ENCODE peak calls at places on chromosomes 3 and 15, in four cellular contexts. Z is H1, G is K562, K is SK-N-SH. E is an unnamed sample.

GRCh38 chr3:58833501-58833900 is 166.9 kb upstream of the FAM3D start:
- DNase-seq in G (no peak), K (no peak), Z (no peak), E (no peak)

GRCh38 chr3:40166997-40167396 is 142.5 kb upstream of the EIF1B start:
- DNase-seq in G (no peak), Z (peak), K (no peak), E (no peak)

GRCh38 chr3:156888576-156888975 is 62.4 kb downstream of the LEKR1 start:
- DNase-seq in Z (no peak), K (no peak), G (no peak), E (no peak)

GRCh38 chr15:81516461-81516860 is 142.4 kb upstream of the TMC3 start:
- DNase-seq in K (no peak), G (no peak), Z (no peak), E (no peak)

GRCh38 chr3:128336337-128337156 is 130.1 kb downstream of the DNAJB8 start:
- DNase-seq in G (no peak), K (no peak), Z (no peak), E (no peak)

GRCh38 chr3:35671483-35671882 is 32.2 kb downstream of the ARPP21 start:
- DNase-seq in Z (no peak), G (no peak), K (no peak), E (no peak)

GRCh38 chr3:64295594-64295993 is 70.3 kb upstream of the PRICKLE2 start:
- DNase-seq in Z (no peak), K (no peak), G (no peak), E (no peak)

GRCh38 chr3:179713643-179714090 is 60.8 kb downstream of the USP13 start:
- DNase-seq in G (no peak), Z (no peak), K (no peak), E (no peak)

GRCh38 chr3:72162649-72163184 is 377.8 kb upstream of the PROK2 start:
- DNase-seq in Z (no peak), K (no peak), G (no peak), E (no peak)

GRCh38 chr3:73121684-73122331 is 60.3 kb downstream of the EBLN2 start:
- DNase-seq in Z (no peak), G (no peak), K (no peak), E (no peak)

GRCh38 chr3:14634763-14635400 is 16.7 kb upstream of the CCDC174 start:
- DNase-seq in G (no peak), K (no peak), Z (no peak), E (no peak)

GRCh38 chr3:129608087-129608935 is 1.8 kb upstream of the PLXND1 start:
- DNase-seq in K (peak), Z (no peak), G (no peak), E (no peak)

GRCh38 chr3:48185129-48185528 is 3.1 kb downstream of the CDC25A start:
- DNase-seq in Z (no peak), G (no peak), K (no peak), E (no peak)

GRCh38 chr3:178343433-178344038 is 192.7 kb upstream of the KCNMB2 start:
- DNase-seq in Z (no peak), K (no peak), G (no peak), E (no peak)

GRCh38 chr15:67068724-67069400 is 3.5 kb downstream of the SMAD3 start:
- DNase-seq in Z (no peak), G (no peak), K (no peak), E (no peak)

GRCh38 chr15:98650871-98651481 is 2.6 kb downstream of the IGF1R start:
- DNase-seq in K (no peak), Z (no peak), G (no peak), E (no peak)

GRCh38 chr15:66912001-66912400 is 153.4 kb upstream of the SMAD3 start:
- DNase-seq in G (no peak), Z (no peak), K (no peak), E (no peak)

GRCh38 chr3:149247929-149248691 is 26.5 kb upstream of the CP start:
- DNase-seq in G (no peak), K (no peak), Z (no peak), E (no peak)

GRCh38 chr3:186099178-186099577 is 9.7 kb downstream of the ETV5 start:
- DNase-seq in Z (no peak), K (peak), G (no peak), E (no peak)

GRCh38 chr15:52180196-52180835 is 10.9 kb downstream of the GNB5 start:
- DNase-seq in Z (peak), K (no peak), G (peak), E (no peak)

GRCh38 chr3:17122758-17123157 is 238.0 kb downstream of the PLCL2 start:
- DNase-seq in K (no peak), G (no peak), Z (no peak), E (no peak)

GRCh38 chr3:195800240-195800639 is 11.5 kb downstream of the MUC4 start:
- DNase-seq in Z (no peak), G (no peak), K (no peak), E (no peak)

GRCh38 chr3:182803596-182803995 is 10.3 kb downstream of the ATP11B start:
- DNase-seq in Z (no peak), K (no peak), G (no peak), E (no peak)

GRCh38 chr3:29438580-29438979 is 157.7 kb downstream of the RBMS3 start:
- DNase-seq in K (no peak), Z (no peak), G (no peak), E (no peak)
- TF ChIP-seq NRF1 in K (no peak), Z (no peak), G (no peak), E (no peak)

DNA sequence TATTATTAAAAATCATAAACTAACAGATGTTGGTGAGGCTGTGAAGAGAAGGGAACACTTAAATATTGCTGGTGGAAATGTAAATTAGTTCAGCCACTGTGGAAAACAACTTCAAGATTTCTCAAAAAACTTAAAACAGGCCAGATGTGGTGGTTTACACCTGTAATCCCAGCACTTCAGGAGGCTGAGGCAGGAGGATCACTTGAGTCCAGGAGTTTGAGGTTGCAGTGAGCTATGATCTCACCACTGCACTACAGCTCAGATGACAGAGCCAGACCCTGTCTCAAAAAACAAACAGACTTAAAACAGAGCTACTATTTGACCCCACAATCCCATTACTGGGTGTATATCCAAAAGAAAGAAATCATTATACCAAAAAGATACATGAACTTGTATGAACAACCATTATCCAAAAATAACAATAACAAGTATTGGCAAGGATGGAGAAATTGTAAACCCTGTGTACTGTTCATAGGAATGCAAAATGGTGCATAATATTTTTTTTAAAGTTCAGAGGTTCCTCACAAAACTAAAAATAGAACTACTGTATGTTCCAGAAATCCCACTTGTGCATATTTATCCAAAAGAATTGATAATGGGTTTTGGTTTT is 25.5 kb downstream of the ZNF148 start:
- DNase-seq in G (no peak), K (no peak), Z (no peak), E (no peak)
- TF ChIP-seq NRF1 in G (no peak), K (no peak), Z (no peak), E (no peak)

GRCh38 chr15:37050345-37050744 is 50.0 kb downstream of the MEIS2 start:
- DNase-seq in Z (no peak), G (no peak), K (no peak), E (no peak)

GRCh38 chr15:37045241-37045640 is 55.1 kb downstream of the MEIS2 start:
- DNase-seq in G (no peak), Z (no peak), K (no peak), E (no peak)

GRCh38 chr15:37041836-37042235 is 58.5 kb downstream of the MEIS2 start:
- DNase-seq in K (no peak), G (no peak), Z (no peak), E (no peak)

GRCh38 chr15:37045859-37046318 is 54.5 kb downstream of the MEIS2 start:
- DNase-seq in Z (peak), K (no peak), G (no peak), E (no peak)

GRCh38 chr15:37046876-37047614 is 53.3 kb downstream of the MEIS2 start:
- DNase-seq in K (no peak), G (no peak), Z (no peak), E (no peak)
- TF ChIP-seq NRF1 in K (no peak), G (no peak), Z (no peak), E (no peak)

GRCh38 chr3:184811034-184811433 is 932 bp upstream of the VPS8 start:
- DNase-seq in K (no peak), G (no peak), Z (no peak), E (no peak)
- TF ChIP-seq NRF1 in K (no peak), G (no peak), Z (no peak), E (no peak)

DNA sequence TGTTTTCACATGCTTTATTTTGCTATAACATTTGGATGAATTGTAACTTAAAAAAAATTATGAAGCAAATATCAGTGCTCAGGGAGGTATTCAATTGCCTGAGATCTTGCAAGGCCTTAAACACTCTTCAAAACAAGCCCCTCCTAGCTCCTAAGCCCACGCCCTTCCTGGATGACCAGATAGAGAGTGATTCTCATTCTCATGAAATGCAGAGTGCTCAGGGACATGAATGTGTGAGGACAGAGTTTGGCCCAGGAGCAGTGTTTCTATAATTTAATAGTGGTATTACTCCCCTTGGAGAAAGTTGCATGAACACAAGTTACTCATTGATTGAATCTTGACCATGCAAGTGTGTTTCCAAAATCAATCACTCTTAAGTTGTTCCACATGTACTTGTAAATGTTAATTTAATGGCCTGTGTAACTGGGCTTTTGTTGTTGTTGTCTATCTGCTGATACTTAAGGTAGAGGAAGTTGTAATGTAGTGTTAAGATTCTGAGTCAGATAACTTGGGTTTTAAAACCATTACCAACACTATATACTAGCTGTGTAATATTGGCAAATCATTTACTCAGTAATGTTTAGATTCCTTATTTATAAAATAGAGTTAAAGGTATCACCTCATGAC is 181.6 kb downstream of the ADAMTSL3 start:
- DNase-seq in K (no peak), G (no peak), Z (no peak), E (no peak)
- TF ChIP-seq NRF1 in K (no peak), G (no peak), Z (no peak), E (no peak)

GRCh38 chr15:35307676-35308075 is 222.6 kb upstream of the NANOGP8 start:
- DNase-seq in G (no peak), Z (no peak), K (no peak), E (no peak)

GRCh38 chr15:35307026-35307425 is 221.9 kb upstream of the NANOGP8 start:
- DNase-seq in G (no peak), K (no peak), Z (no peak), E (no peak)

GRCh38 chr15:35305906-35306305 is 220.8 kb upstream of the NANOGP8 start:
- DNase-seq in Z (no peak), K (no peak), G (no peak), E (no peak)

GRCh38 chr15:35305031-35305555 is 220.0 kb upstream of the NANOGP8 start:
- DNase-seq in K (no peak), Z (no peak), G (no peak), E (no peak)

DNA sequence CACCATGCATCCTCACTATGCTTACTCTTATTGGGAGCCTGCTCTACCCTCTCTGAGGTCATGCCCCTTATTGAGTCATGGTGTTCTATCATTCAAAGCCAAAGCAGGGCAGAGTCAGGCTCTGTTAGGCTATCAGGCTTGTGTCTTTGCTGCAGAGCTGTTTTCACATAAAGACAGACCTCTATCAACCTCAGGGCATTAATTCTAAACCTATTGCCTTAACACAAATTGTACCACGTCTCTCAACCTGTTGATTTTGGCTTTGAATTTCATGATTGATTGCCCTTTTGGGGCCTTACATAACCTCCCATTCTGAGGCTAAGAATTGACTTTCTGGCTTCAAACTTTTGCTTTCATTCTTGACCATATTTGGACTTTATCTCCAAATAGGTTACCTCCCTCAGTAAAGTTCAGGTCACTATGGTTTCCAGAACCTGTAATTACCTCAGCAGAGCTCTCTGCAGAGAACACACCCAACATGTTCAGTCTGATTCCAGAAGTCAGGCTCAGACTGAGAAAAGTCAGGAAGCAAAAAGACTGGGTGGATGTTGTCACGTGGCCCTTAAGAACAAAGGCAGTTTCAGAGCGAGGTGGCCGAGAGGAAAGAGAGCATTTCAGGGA is 221.4 kb upstream of the NANOGP8 start:
- DNase-seq in G (no peak), Z (no peak), K (no peak), E (no peak)
- TF ChIP-seq NRF1 in G (no peak), Z (no peak), K (no peak), E (no peak)

GRCh38 chr15:38062679-38063078 is 128.2 kb downstream of the TMCO5A start:
- DNase-seq in G (no peak), Z (no peak), K (no peak), E (no peak)
- TF ChIP-seq NRF1 in G (no peak), Z (no peak), K (no peak), E (no peak)

GRCh38 chr3:140274429-140274828 is 339.4 kb downstream of the CLSTN2 start:
- DNase-seq in K (no peak), G (no peak), Z (no peak), E (no peak)
- TF ChIP-seq NRF1 in K (no peak), G (no peak), Z (no peak), E (no peak)

DNA sequence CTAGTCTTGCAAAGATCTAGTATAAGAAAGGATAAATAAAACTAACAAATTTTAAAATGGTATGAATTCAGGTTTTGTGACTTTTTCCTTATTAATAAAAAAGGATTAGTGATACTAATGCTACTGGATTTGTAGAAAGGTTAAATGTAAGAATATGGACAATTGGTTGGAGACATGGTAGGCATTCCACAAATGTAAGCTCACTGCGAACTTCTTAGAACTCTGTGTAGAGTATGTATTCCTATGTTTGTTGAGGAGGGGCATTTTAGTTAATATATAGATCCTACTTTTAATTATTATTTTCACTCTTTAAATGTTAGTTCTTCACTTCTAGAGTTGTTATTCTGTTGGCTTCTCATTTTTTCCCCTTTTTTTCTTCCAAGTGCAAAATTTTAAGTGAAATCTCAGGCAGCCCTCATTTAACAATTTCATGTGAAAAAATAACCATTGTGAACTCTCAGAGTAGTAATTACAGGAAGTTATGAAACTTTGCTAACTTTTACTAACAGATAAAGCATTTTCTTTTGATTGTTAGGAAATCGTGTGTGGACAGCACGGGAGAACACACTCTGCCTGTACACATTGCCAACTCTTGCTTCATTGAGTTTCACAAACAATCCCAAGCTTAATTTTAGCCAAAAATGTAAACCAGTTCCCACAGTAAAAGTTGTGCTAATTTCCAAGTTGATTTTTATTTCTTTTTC is 414.5 kb downstream of the RBMS3 start:
- DNase-seq in Z (no peak), G (no peak), K (no peak), E (no peak)
- TF ChIP-seq NRF1 in Z (no peak), G (no peak), K (no peak), E (no peak)